ENCODE peak calls at places on chromosomes 6 and 20, in five cellular contexts. One of them, this sample, is unnamed.
A peak's percentile ranks its signal among the peaks of the same experiment; 100 is the strongest.

GRCh38 chr6:81865712-81866111 is 113.2 kb upstream of the TENT5A start:
- DNase-seq in AG20443: peak; percentile 64
- DNase-seq in SW480: no peak
- DNase-seq in PC-9: no peak
- DNase-seq in NCI-H1930: no peak
- DNase-seq in this sample: no peak

GRCh38 chr6:5636210-5637030 is 370.3 kb downstream of the NRN1 start:
- DNase-seq in SW480: no peak
- DNase-seq in NCI-H1930: no peak
- DNase-seq in PC-9: no peak
- DNase-seq in AG20443: no peak
- DNase-seq in this sample: no peak

GRCh38 chr20:44405246-44405645 is 49.7 kb downstream of the HNF4A start:
- DNase-seq in AG20443: peak; percentile 36
- DNase-seq in NCI-H1930: no peak
- DNase-seq in SW480: no peak
- DNase-seq in PC-9: no peak
- DNase-seq in this sample: no peak

GRCh38 chr6:133198725-133199124 is 42.4 kb upstream of the EYA4 start:
- DNase-seq in NCI-H1930: no peak
- DNase-seq in AG20443: no peak
- DNase-seq in SW480: peak; percentile 25
- DNase-seq in PC-9: no peak
- DNase-seq in this sample: no peak

GRCh38 chr6:74041420-74041819 is 345.4 kb downstream of the CD109 start:
- DNase-seq in NCI-H1930: no peak
- DNase-seq in PC-9: no peak
- DNase-seq in SW480: no peak
- DNase-seq in AG20443: no peak
- DNase-seq in this sample: no peak

GRCh38 chr20:57060407-57061057 is 205.9 kb downstream of the BMP7 start:
- DNase-seq in SW480: no peak
- DNase-seq in AG20443: no peak
- DNase-seq in NCI-H1930: no peak
- DNase-seq in PC-9: no peak
- DNase-seq in this sample: no peak

GRCh38 chr6:55012454-55012853 is 161.9 kb upstream of the HCRTR2 start:
- DNase-seq in NCI-H1930: no peak
- DNase-seq in SW480: no peak
- DNase-seq in PC-9: no peak
- DNase-seq in AG20443: no peak
- DNase-seq in this sample: no peak

GRCh38 chr6:123529058-123529457 is 107.7 kb downstream of the TRDN start:
- DNase-seq in SW480: no peak
- DNase-seq in AG20443: no peak
- DNase-seq in PC-9: no peak
- DNase-seq in NCI-H1930: no peak
- DNase-seq in this sample: no peak

GRCh38 chr6:16302721-16303552 is 64.5 kb downstream of the GMPR start:
- DNase-seq in SW480: no peak
- DNase-seq in NCI-H1930: no peak
- DNase-seq in PC-9: no peak
- DNase-seq in AG20443: no peak
- DNase-seq in this sample: no peak

GRCh38 chr6:11309947-11310665 is 77.6 kb upstream of the NEDD9 start:
- DNase-seq in PC-9: no peak
- DNase-seq in NCI-H1930: no peak
- DNase-seq in SW480: no peak
- DNase-seq in AG20443: no peak
- DNase-seq in this sample: no peak

GRCh38 chr6:105981002-105981887 is 104.9 kb upstream of the PRDM1 start:
- DNase-seq in NCI-H1930: no peak
- DNase-seq in SW480: no peak
- DNase-seq in PC-9: no peak
- DNase-seq in AG20443: peak; percentile 44
- DNase-seq in this sample: no peak

GRCh38 chr20:2533118-2533517 is 3.3 kb upstream of the TMC2 start:
- DNase-seq in PC-9: no peak
- DNase-seq in NCI-H1930: no peak
- DNase-seq in SW480: no peak
- DNase-seq in AG20443: no peak
- DNase-seq in this sample: no peak

GRCh38 chr6:71513036-71513435 is 224.4 kb downstream of the OGFRL1 start:
- DNase-seq in NCI-H1930: no peak
- DNase-seq in SW480: no peak
- DNase-seq in PC-9: no peak
- DNase-seq in AG20443: no peak
- DNase-seq in this sample: no peak

GRCh38 chr6:90753820-90754604 is 167.1 kb upstream of the MAP3K7 start:
- DNase-seq in AG20443: no peak
- DNase-seq in PC-9: no peak
- DNase-seq in NCI-H1930: no peak
- DNase-seq in SW480: no peak
- DNase-seq in this sample: no peak

GRCh38 chr6:91276315-91276714 is 689.4 kb upstream of the MAP3K7 start:
- DNase-seq in SW480: peak; percentile 5
- DNase-seq in NCI-H1930: no peak
- DNase-seq in AG20443: no peak
- DNase-seq in PC-9: no peak
- DNase-seq in this sample: no peak

GRCh38 chr6:49570474-49571079 is 20.1 kb downstream of the C6orf141 start:
- DNase-seq in AG20443: no peak
- DNase-seq in NCI-H1930: no peak
- DNase-seq in PC-9: no peak
- DNase-seq in SW480: peak; percentile 4
- DNase-seq in this sample: no peak

GRCh38 chr6:23775127-23775526 is 350.9 kb upstream of the NRSN1 start:
- DNase-seq in SW480: no peak
- DNase-seq in AG20443: no peak
- DNase-seq in PC-9: no peak
- DNase-seq in NCI-H1930: no peak
- DNase-seq in this sample: no peak

GRCh38 chr20:20227013-20227571 is 140.8 kb upstream of the INSM1 start:
- DNase-seq in SW480: no peak
- DNase-seq in PC-9: no peak
- DNase-seq in NCI-H1930: no peak
- DNase-seq in AG20443: no peak
- DNase-seq in this sample: no peak

GRCh38 chr6:23073851-23074250 is 504.5 kb downstream of the HDGFL1 start:
- DNase-seq in SW480: no peak
- DNase-seq in NCI-H1930: no peak
- DNase-seq in PC-9: no peak
- DNase-seq in AG20443: no peak
- DNase-seq in this sample: no peak

GRCh38 chr6:71289039-71289801 is 609 bp downstream of the OGFRL1 start:
- DNase-seq in SW480: no peak
- DNase-seq in NCI-H1930: no peak
- DNase-seq in PC-9: peak; percentile 27
- DNase-seq in AG20443: peak; percentile 42
- DNase-seq in this sample: peak; percentile 50

GRCh38 chr6:19472850-19473249 is 364.3 kb upstream of the ID4 start:
- DNase-seq in NCI-H1930: no peak
- DNase-seq in PC-9: peak; percentile 30
- DNase-seq in SW480: no peak
- DNase-seq in AG20443: no peak
- DNase-seq in this sample: no peak

GRCh38 chr6:118307581-118307980 is 240.5 kb upstream of the PLN start:
- DNase-seq in AG20443: no peak
- DNase-seq in PC-9: no peak
- DNase-seq in NCI-H1930: no peak
- DNase-seq in SW480: no peak
- DNase-seq in this sample: peak; percentile 33

GRCh38 chr6:70315096-70315751 is 12.3 kb upstream of the COL9A1 start:
- DNase-seq in SW480: no peak
- DNase-seq in AG20443: no peak
- DNase-seq in NCI-H1930: no peak
- DNase-seq in PC-9: no peak
- DNase-seq in this sample: no peak

GRCh38 chr6:145273136-145273535 is 462.2 kb downstream of the EPM2A start:
- DNase-seq in NCI-H1930: no peak
- DNase-seq in AG20443: no peak
- DNase-seq in PC-9: no peak
- DNase-seq in SW480: no peak
- DNase-seq in this sample: no peak

GRCh38 chr6:32947552-32948465 is 5.1 kb downstream of the HLA-DMA start:
- DNase-seq in NCI-H1930: peak; percentile 4
- DNase-seq in AG20443: peak; percentile 31
- DNase-seq in SW480: peak; percentile 47
- DNase-seq in PC-9: peak; percentile 47
- DNase-seq in this sample: no peak

GRCh38 chr6:1363729-1364572 is 25.4 kb upstream of the FOXF2 start:
- DNase-seq in SW480: peak; percentile 24
- DNase-seq in PC-9: no peak
- DNase-seq in NCI-H1930: no peak
- DNase-seq in AG20443: peak; percentile 67
- DNase-seq in this sample: no peak

GRCh38 chr6:12173670-12174069 is 116.5 kb upstream of the EDN1 start:
- DNase-seq in AG20443: no peak
- DNase-seq in PC-9: no peak
- DNase-seq in NCI-H1930: no peak
- DNase-seq in SW480: no peak
- DNase-seq in this sample: no peak

GRCh38 chr6:6856538-6857523 is 250.9 kb upstream of the RREB1 start:
- DNase-seq in PC-9: peak; percentile 80
- DNase-seq in SW480: peak; percentile 83
- DNase-seq in NCI-H1930: no peak
- DNase-seq in AG20443: peak; percentile 55
- DNase-seq in this sample: peak; percentile 70

GRCh38 chr6:11120273-11121005 is 8.9 kb upstream of the ERVFRD-1 start:
- DNase-seq in PC-9: peak; percentile 17
- DNase-seq in AG20443: no peak
- DNase-seq in SW480: no peak
- DNase-seq in NCI-H1930: peak; percentile 38
- DNase-seq in this sample: no peak

GRCh38 chr20:57323034-57323433 is 6.6 kb upstream of the SPO11 start:
- DNase-seq in SW480: peak; percentile 86
- DNase-seq in NCI-H1930: no peak
- DNase-seq in PC-9: peak; percentile 74
- DNase-seq in AG20443: peak; percentile 87
- DNase-seq in this sample: no peak

GRCh38 chr20:63941282-63942060 is 14.7 kb downstream of the UCKL1 start:
- DNase-seq in SW480: peak; percentile 96
- DNase-seq in NCI-H1930: no peak
- DNase-seq in PC-9: no peak
- DNase-seq in AG20443: no peak
- DNase-seq in this sample: peak; percentile 50

GRCh38 chr6:14412026-14412425 is 294.5 kb downstream of the CD83 start:
- DNase-seq in PC-9: no peak
- DNase-seq in NCI-H1930: no peak
- DNase-seq in AG20443: peak; percentile 32
- DNase-seq in SW480: no peak
- DNase-seq in this sample: no peak

GRCh38 chr6:156617376-156617775 is 159.8 kb upstream of the ARID1B start:
- DNase-seq in PC-9: peak; percentile 39
- DNase-seq in AG20443: peak; percentile 9
- DNase-seq in NCI-H1930: no peak
- DNase-seq in SW480: no peak
- DNase-seq in this sample: no peak

GRCh38 chr6:91653954-91654843 is 1067.3 kb upstream of the MAP3K7 start:
- DNase-seq in PC-9: no peak
- DNase-seq in NCI-H1930: no peak
- DNase-seq in SW480: no peak
- DNase-seq in AG20443: no peak
- DNase-seq in this sample: no peak

GRCh38 chr6:138336221-138336620 is 41.5 kb upstream of the SMIM28 start:
- DNase-seq in PC-9: no peak
- DNase-seq in SW480: no peak
- DNase-seq in AG20443: no peak
- DNase-seq in NCI-H1930: no peak
- DNase-seq in this sample: no peak

This sample was measured in heart right ventricle.